ENCODE peak calls at places on chromosomes 5 and 9, in four cellular contexts. B is tibial nerve, H is Peyer's patch, J is thyroid gland. A is an unnamed sample.

GRCh38 chr9:12861035-12861434 is 86.2 kb downstream of the LURAP1L start:
- DNase-seq in B (no peak), H (no peak), J (no peak), A (no peak)

GRCh38 chr5:34047147-34047546 is 4.1 kb upstream of the C1QTNF3 start:
- DNase-seq in B (no peak), H (no peak), J (no peak), A (no peak)

GRCh38 chr9:38359689-38360385 is 32.7 kb upstream of the ALDH1B1 start:
- DNase-seq in B (no peak), H (no peak), J (no peak), A (no peak)

GRCh38 chr5:78286288-78286687 is 8.2 kb downstream of the AP3B1 start:
- DNase-seq in B (no peak), H (no peak), J (no peak), A (no peak)

GRCh38 chr5:14246350-14247053 is 103.4 kb downstream of the TRIO start:
- DNase-seq in B (no peak), H (no peak), J (no peak), A (no peak)

GRCh38 chr9:69454327-69454726 is 129.3 kb downstream of the ENTREP1 start:
- DNase-seq in B (no peak), H (no peak), J (no peak), A (no peak)

GRCh38 chr5:57210633-57211032 is 36.8 kb downstream of the GPBP1 start:
- DNase-seq in B (no peak), H (no peak), J (no peak), A (no peak)

GRCh38 chr9:10005206-10005605 is 607.6 kb downstream of the PTPRD start:
- DNase-seq in B (no peak), H (no peak), J (no peak), A (no peak)

GRCh38 chr5:132065951-132066701 is 5.7 kb downstream of the IL3 start:
- DNase-seq in B (no peak), H (peak), J (no peak), A (no peak)

GRCh38 chr9:27537027-27537435 is 7.4 kb upstream of the MOB3B start:
- DNase-seq in B (no peak), H (no peak), J (peak), A (no peak)

GRCh38 chr5:75601996-75602395 is 9.3 kb upstream of the ANKDD1B start:
- DNase-seq in B (no peak), H (no peak), J (no peak), A (no peak)

GRCh38 chr5:104890767-104891166 is 1328.2 kb upstream of the NUDT12 start:
- DNase-seq in B (no peak), H (no peak), J (no peak), A (no peak)

GRCh38 chr5:151924564-151925395 is at the start of gene GLRA1:
- DNase-seq in B (no peak), H (no peak), J (peak), A (peak)

GRCh38 chr5:14628346-14628745 is 36.2 kb upstream of the OTULIN start:
- DNase-seq in B (no peak), H (no peak), J (peak), A (no peak)

GRCh38 chr5:22708770-22709328 is 144.3 kb downstream of the CDH12 start:
- DNase-seq in B (no peak), H (no peak), J (no peak), A (no peak)

GRCh38 chr9:127658431-127658830 is 46.4 kb downstream of the STXBP1 start:
- DNase-seq in B (no peak), H (no peak), J (no peak), A (no peak)

GRCh38 chr5:123545506-123545905 is 33.5 kb downstream of the CSNK1G3 start:
- DNase-seq in B (no peak), H (no peak), J (no peak), A (no peak)

GRCh38 chr5:11415751-11416150 is 488.5 kb downstream of the CTNND2 start:
- DNase-seq in B (no peak), H (no peak), J (peak), A (no peak)

GRCh38 chr5:168086104-168086610 is 205.3 kb upstream of the WWC1 start:
- DNase-seq in B (no peak), H (no peak), J (no peak), A (no peak)

GRCh38 chr5:73363911-73364730 is 84.5 kb downstream of the FOXD1 start:
- DNase-seq in B (no peak), H (no peak), J (no peak), A (no peak)

GRCh38 chr9:86600291-86600690 is 246.1 kb upstream of the TUT7 start:
- DNase-seq in B (no peak), H (no peak), J (no peak), A (no peak)

GRCh38 chr5:111830333-111830732 is 73.3 kb upstream of the NREP start:
- DNase-seq in B (no peak), H (no peak), J (no peak), A (no peak)

GRCh38 chr5:6733411-6734242 is 20.4 kb downstream of the TENT4A start:
- DNase-seq in B (no peak), H (no peak), J (no peak), A (no peak)

GRCh38 chr9:68552700-68553099 is 12.0 kb upstream of the TMEM252 start:
- DNase-seq in B (no peak), H (no peak), J (no peak), A (no peak)

GRCh38 chr5:124043456-124043855 is 531.5 kb downstream of the CSNK1G3 start:
- DNase-seq in B (no peak), H (no peak), J (no peak), A (no peak)

GRCh38 chr5:119288364-119289047 is 67.3 kb upstream of the TNFAIP8 start:
- DNase-seq in B (no peak), H (no peak), J (no peak), A (no peak)

DNA sequence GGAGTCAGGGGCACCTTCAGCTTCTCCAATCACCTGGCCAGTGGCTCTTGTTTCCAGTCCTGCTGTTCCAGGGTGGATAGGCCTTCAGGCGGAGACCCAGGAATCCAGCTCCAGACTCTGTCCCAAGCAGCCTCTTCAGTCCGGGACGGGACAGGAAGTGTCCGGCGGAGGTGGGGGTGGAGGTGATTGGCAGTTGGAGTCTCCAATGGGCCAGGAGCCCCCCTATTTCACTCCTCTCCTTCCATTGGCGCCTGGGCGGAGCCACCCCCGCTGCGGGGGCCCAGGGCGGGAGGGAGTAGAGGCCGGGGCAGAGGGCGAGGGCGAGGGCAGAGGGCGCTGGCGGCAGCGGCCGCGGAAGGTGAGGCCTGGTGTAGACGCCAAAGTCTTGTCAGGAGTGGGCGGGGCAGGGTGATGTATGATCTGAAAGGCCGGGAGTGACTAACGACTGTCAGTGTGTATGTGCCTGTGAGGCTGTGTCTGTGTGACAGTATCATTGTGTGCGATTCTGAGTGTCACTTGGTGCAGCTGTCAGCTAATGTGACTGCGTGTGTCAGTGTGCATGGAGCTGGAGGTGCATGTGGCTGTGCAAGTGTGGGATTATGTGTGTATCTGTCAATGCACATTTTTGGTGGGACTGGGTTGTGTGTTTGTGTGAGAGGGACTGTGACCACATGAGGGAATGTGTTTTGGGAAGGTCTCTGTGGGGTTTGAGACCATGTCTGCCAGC is at the start of gene IL11RA:
- DNase-seq in B (peak), H (peak), J (peak), A (no peak)
- TF ChIP-seq POLR2A in B (peak), H (peak), J (no peak), A (no peak)

DNA sequence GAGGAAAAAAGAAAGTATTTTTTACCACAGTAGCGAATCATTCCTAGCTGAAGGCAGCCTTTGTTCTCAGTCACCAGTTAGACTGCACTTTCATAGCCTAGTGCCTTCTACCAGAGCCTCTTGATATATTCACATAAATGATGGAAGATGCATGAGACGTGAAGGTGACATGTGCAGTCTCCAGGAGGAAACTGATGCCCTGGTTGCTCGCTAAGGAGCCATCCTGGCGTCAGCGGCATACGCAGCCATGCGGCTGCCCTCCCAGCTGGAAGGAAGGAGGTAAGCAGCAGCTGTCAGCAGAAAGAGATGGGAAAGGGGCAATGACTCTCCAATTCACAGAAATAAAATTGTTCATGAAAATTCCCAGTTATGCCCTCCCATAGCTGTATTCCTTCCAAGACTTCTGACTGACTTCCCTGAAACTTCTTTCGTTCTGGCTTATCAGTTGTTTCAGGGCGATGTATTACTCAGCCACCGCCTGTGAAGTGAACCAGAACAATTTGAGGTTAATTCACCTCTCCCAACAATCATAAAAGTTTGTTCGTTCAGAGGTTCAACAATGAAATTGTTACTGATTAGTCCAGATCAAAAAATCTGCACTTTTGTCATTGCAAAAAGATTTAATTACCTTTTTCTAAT is 331.2 kb downstream of the NR2F1-AS1 start:
- DNase-seq in B (no peak), H (no peak), J (no peak), A (no peak)
- TF ChIP-seq POLR2A in B (no peak), H (no peak), J (no peak), A (no peak)

GRCh38 chr5:113218200-113218599 is 216.6 kb downstream of the TSSK1B start:
- DNase-seq in B (no peak), H (no peak), J (no peak), A (no peak)
- TF ChIP-seq POLR2A in B (no peak), H (no peak), J (no peak), A (no peak)

DNA sequence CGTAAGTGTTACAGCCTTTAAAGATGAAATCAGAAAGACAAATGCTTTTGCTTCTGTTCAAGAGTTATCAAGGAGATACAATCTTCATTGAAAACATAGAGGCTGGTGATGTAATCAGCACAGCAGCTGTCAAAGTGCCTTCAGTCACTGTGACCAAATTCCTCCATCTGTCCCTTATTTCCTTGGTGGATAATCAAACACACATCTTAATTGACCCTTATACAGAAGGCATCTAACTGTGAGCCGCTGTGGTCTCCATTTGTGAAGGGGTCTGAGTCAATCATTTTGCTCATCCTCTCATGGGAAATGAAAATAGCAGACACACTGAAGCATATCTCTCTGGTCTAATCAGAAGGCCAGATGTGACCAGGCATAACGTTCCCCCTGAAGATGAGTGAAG is 130.1 kb upstream of the TLR4 start:
- DNase-seq in B (no peak), H (no peak), J (no peak), A (no peak)
- TF ChIP-seq POLR2A in B (no peak), H (no peak), J (no peak), A (no peak)

GRCh38 chr9:97982719-97983523 is at the start of gene ANP32B:
- DNase-seq in B (peak), H (peak), J (peak), A (peak)
- TF ChIP-seq POLR2A in B (peak), H (no peak), J (no peak), A (no peak)

DNA sequence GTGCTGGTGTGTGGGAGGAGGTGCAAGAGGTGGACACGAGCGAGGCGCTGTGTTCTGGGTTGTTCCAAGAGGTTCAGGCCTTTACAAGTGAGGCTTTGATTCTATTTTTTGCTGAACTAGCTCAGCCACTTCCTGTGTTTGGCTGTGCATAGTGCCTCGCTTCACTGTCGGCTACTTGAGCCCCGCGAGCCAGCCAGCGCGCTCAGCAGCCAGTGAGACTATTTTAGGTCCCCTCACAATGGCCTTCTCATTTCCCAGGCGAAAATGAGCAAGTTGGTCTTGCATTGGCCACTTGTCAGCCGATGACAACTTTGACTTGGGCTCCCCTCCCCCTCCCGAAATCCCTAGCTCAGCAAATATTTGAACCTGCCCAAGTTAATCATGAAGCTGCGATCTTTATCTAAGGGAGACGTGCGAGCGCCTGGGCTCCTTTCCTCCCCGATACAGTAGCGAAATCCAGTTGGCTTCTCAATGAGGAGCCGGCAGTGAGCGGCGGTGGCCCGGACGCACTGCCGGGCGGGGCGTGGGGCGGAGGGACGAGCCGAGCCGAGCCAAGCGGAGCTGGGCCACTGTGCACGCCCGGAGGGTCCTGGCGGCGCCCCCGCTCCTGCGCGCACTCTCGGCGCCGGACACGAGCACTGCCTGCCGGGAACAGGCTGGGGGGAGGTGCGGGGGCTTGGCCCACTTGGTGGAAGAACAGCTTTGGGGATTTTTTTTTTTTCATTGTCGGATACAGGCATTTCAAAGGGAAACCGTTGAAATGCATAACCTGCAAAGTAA is 72.6 kb downstream of the PIK3R1 start:
- DNase-seq in B (peak), H (peak), J (peak), A (peak)
- TF ChIP-seq POLR2A in B (peak), H (peak), J (peak), A (peak)

GRCh38 chr5:159764283-159764927 is 151.9 kb upstream of the ADRA1B start:
- DNase-seq in B (no peak), H (no peak), J (no peak), A (no peak)
- TF ChIP-seq POLR2A in B (no peak), H (no peak), J (no peak), A (no peak)

DNA sequence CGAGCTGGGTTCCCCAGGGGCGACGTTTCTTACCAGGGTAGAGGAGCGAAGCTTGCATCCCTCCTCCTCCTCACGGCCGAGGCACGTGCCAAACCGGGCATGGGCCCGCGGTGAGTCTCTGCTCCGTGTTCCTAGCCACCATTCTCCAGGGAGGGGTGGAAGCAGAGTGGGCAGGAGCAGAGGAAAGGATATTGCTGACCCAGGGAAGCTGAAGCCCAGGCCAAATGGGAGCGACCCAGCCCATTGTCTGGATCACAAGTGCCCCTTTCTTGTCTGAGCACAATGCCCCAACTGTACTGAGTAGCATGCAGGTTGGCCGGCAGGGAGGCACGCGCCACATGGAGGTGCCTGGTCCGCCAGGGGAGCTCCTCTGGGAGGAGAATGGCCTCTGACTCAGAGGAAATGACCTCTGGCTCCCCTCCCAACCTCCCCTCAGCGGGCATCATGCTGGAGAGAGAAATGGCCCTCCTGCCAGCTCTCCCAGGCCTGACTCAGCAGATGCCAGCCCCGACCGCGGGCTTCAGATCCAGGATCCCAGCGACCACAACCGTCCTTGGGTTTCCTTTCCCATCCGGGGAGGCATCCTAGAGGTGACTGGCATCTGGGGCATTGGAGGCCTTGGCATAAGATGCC is 1.1 kb downstream of the PRR7 start:
- DNase-seq in B (no peak), H (no peak), J (peak), A (no peak)
- TF ChIP-seq POLR2A in B (no peak), H (no peak), J (no peak), A (no peak)

GRCh38 chr5:127229185-127229889 is 61.3 kb upstream of the MEGF10 start:
- DNase-seq in B (peak), H (peak), J (peak), A (peak)
- TF ChIP-seq POLR2A in B (no peak), H (no peak), J (no peak), A (no peak)